ENCODE peak calls at places on chromosomes 4 and X, in four cellular contexts. One of them, this sample, is unnamed.

GRCh38 chrX:68588653-68589371 is 58.7 kb upstream of the STARD8 start:
- DNase-seq in kidney glomerular epithelial cell: no peak
- DNase-seq in NCI-H774: no peak
- DNase-seq in NCI-H345: no peak
- DNase-seq in this sample: no peak

GRCh38 chrX:108022491-108023089 is 22.3 kb upstream of the VSIG1 start:
- DNase-seq in NCI-H774: no peak
- DNase-seq in kidney glomerular epithelial cell: no peak
- DNase-seq in NCI-H345: no peak
- DNase-seq in this sample: no peak

GRCh38 chr4:180380733-180381132 is 1862.5 kb upstream of the TENM3 start:
- DNase-seq in NCI-H774: no peak
- DNase-seq in NCI-H345: no peak
- DNase-seq in kidney glomerular epithelial cell: peak; percentile 4
- DNase-seq in this sample: no peak

GRCh38 chrX:39821011-39821708 is 276.6 kb downstream of the BCOR start:
- DNase-seq in kidney glomerular epithelial cell: no peak
- DNase-seq in NCI-H345: peak; percentile 29
- DNase-seq in NCI-H774: no peak
- DNase-seq in this sample: no peak

GRCh38 chrX:71616672-71617529 is 1.4 kb downstream of the CXCR3 start:
- DNase-seq in NCI-H774: no peak
- DNase-seq in NCI-H345: no peak
- DNase-seq in kidney glomerular epithelial cell: no peak
- DNase-seq in this sample: no peak

GRCh38 chrX:129777218-129777768 is 2.5 kb upstream of the SASH3 start:
- DNase-seq in NCI-H774: no peak
- DNase-seq in NCI-H345: no peak
- DNase-seq in kidney glomerular epithelial cell: no peak
- DNase-seq in this sample: no peak

GRCh38 chrX:110318664-110318968 is 731 bp upstream of the AMMECR1 start:
- DNase-seq in NCI-H774: peak; percentile 65
- DNase-seq in kidney glomerular epithelial cell: no peak
- DNase-seq in NCI-H345: peak; percentile 58
- DNase-seq in this sample: no peak

GRCh38 chr4:4696521-4696920 is 154.7 kb upstream of the STX18 start:
- DNase-seq in kidney glomerular epithelial cell: no peak
- DNase-seq in NCI-H345: no peak
- DNase-seq in NCI-H774: no peak
- DNase-seq in this sample: no peak